ENCODE peak calls at places on chromosome 10, in seven cellular contexts. E is lower lobe of right lung, A is WTC11, L is GM12865, S is fibroblast of lung, X is MCF 10A, Y is GM13976. B is an unnamed sample.

GRCh38 chr10:68870545-68871104 is 30.5 kb upstream of the DDX50 start:
- DNase-seq in E (no peak), X (no peak), S (no peak), L (peak; percentile 4), Y (no peak), A (no peak), B (no peak)

GRCh38 chr10:23196201-23196600 is 4.1 kb downstream of the PTF1A start:
- DNase-seq in X (no peak), S (no peak), L (no peak), A (no peak), E (no peak), Y (no peak), B (no peak)

GRCh38 chr10:90621577-90621976 is 236.3 kb downstream of the HTR7 start:
- DNase-seq in A (peak; percentile 59), S (peak; percentile 23), L (no peak), X (peak; percentile 54), Y (no peak), E (no peak), B (peak; percentile 48)

GRCh38 chr10:78039743-78040142 is 6.1 kb downstream of the RPS24 start:
- DNase-seq in A (no peak), S (no peak), X (no peak), Y (no peak), L (no peak), E (no peak), B (no peak)

GRCh38 chr10:4249841-4250496 is 465.0 kb upstream of the KLF6 start:
- DNase-seq in X (peak; percentile 94), Y (no peak), L (no peak), S (no peak), A (no peak), E (no peak), B (no peak)

GRCh38 chr10:77867124-77867715 is 59.3 kb downstream of the DLG5 start:
- DNase-seq in Y (no peak), E (no peak), S (peak; percentile 34), L (no peak), X (no peak), A (no peak), B (no peak)

GRCh38 chr10:46216836-46217748 is 69.7 kb upstream of the ANTXRL start:
- DNase-seq in Y (peak; percentile 61), A (no peak), L (peak; percentile 24), S (no peak), X (peak; percentile 21), E (no peak), B (no peak)

GRCh38 chr10:106955133-106955532 is 209.4 kb downstream of the SORCS1 start:
- DNase-seq in S (no peak), E (no peak), Y (no peak), L (no peak), X (no peak), A (no peak), B (no peak)

GRCh38 chr10:73886085-73886529 is 11.8 kb upstream of the CAMK2G start:
- DNase-seq in E (peak; percentile 66), X (peak; percentile 83), S (peak; percentile 73), A (peak; percentile 78), Y (peak; percentile 83), L (peak; percentile 78), B (peak; percentile 80)

GRCh38 chr10:73886625-73887024 is 12.3 kb upstream of the CAMK2G start:
- DNase-seq in Y (no peak), X (no peak), E (no peak), L (no peak), A (no peak), S (peak; percentile 17), B (no peak)

GRCh38 chr10:73889014-73889413 is 14.7 kb upstream of the CAMK2G start:
- DNase-seq in Y (no peak), X (peak; percentile 90), A (no peak), E (peak; percentile 83), L (peak; percentile 75), S (peak; percentile 93), B (no peak)

GRCh38 chr10:73888514-73888913 is 14.2 kb upstream of the CAMK2G start:
- DNase-seq in A (no peak), Y (no peak), S (peak; percentile 28), X (peak; percentile 56), E (no peak), L (no peak), B (no peak)

DNA sequence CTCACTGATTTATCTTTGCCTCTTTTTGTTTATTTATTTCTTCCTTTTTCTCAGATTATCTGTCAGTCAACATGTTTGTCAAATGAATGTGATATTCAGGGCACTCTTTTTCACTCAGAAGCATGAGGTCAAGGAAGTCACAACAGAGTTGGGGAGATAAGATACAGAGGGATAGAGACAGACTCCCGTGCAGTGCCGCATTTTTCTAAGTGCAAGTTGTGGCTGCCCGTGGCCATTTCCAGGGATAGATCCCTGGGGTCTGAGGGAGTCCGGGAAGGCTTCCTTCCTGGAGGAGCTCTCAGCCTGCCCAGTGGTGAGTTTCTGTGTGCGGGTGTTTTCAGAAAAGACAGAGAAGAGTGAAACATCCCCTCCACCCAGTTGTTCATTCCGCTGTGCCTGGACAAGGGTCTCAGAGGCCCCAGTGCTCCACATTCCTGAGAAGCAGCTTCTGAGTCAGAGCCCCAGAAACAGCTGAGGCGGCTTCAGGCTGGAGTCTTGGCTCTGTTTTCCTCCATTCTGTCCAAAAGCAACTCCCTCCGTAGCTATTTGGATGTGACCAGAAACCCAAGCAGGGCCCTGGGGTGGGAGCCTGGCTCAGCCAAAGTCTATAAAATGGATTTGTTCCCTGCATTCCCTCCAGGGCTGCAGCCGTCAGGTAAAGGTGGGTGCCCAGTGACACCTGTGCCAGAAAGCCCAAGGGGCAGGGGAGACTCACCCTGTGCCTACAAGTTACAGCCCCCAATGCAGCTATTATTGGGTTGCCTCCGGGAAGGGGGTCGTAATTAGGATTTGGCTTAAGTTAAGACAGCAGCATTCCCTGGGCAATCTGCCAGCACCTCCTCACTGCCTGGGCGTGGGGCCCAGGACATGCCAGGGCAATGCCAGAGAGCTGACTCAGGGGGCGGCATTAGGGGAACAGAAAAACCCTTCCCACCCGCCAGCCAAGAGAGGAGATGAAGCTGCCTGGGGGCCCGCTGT is 13.0 kb upstream of the CAMK2G start:
- DNase-seq in E (peak; percentile 71), S (peak; percentile 93), Y (no peak), L (no peak), A (no peak), X (peak; percentile 97), B (peak; percentile 30)
- TF ChIP-seq CTCF in E (no peak), S (no peak), Y (no peak), L (no peak), A (no peak), X (no peak), B (no peak)

GRCh38 chr10:71302451-71302850 is 16.6 kb upstream of the SLC29A3 start:
- DNase-seq in L (no peak), X (no peak), Y (no peak), S (no peak), A (no peak), E (peak; percentile 47), B (no peak)

GRCh38 chr10:71301371-71301916 is 17.6 kb upstream of the SLC29A3 start:
- DNase-seq in A (no peak), Y (no peak), S (no peak), L (no peak), X (no peak), E (peak; percentile 29), B (no peak)

GRCh38 chr10:71300555-71301370 is 18.3 kb upstream of the SLC29A3 start:
- DNase-seq in E (peak; percentile 44), S (no peak), Y (no peak), X (peak; percentile 36), A (no peak), L (no peak), B (no peak)

GRCh38 chr10:71302874-71303568 is 16.0 kb upstream of the SLC29A3 start:
- DNase-seq in X (peak; percentile 67), Y (peak; percentile 68), S (peak; percentile 55), L (peak; percentile 64), E (peak; percentile 11), A (no peak), B (no peak)

DNA sequence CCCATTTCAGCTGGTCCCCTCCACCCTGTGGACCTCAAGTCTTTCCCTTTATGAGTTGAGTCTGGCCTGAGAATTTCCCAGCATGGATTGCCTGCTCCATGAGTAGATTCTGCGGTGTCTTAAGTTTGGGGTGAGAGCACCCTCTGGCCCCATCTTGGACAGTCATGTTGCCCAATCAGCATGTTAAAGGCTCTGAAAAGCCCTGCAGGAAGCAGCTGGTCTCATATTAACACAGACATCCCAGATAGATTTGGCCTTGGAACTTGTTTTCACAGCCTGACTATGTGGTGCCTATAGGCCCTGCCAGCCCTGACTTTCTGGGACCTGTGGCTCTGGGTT is 15.5 kb upstream of the SLC29A3 start:
- DNase-seq in A (no peak), L (no peak), Y (no peak), X (no peak), E (no peak), S (no peak), B (no peak)
- TF ChIP-seq CTCF in A (no peak), L (no peak), Y (peak; percentile 0), X (no peak), E (no peak), S (no peak), B (no peak)

GRCh38 chr10:2761311-2761710 is 306.0 kb upstream of the PFKP start:
- DNase-seq in L (no peak), A (no peak), E (no peak), Y (no peak), S (no peak), X (no peak), B (no peak)

GRCh38 chr10:2760736-2761135 is 306.6 kb upstream of the PFKP start:
- DNase-seq in A (no peak), E (no peak), L (peak; percentile 7), S (no peak), X (peak; percentile 4), Y (no peak), B (no peak)

GRCh38 chr10:2759203-2759602 is 308.1 kb upstream of the PFKP start:
- DNase-seq in E (no peak), X (no peak), S (no peak), L (peak; percentile 3), Y (no peak), A (no peak), B (no peak)

DNA sequence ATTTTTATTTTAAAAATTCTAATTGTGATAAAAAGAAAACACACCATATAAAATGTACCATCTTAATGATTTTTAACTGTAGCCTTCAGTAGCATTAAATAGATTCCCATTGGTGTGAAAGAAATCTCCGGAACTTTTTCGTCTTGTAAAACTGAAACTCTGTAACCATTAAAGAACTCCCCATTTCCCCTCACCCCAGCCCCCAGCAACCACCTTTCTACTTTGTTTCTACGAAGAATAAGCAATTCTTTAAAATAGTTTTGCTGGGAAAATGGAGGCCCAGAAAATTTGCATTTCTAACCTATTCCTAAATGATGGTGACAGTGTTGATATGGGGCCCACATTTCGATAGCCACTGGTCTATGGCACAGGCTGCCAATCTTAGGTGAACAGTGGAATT is 305.4 kb upstream of the PFKP start:
- DNase-seq in L (no peak), A (no peak), Y (no peak), E (no peak), X (no peak), S (no peak), B (no peak)
- TF ChIP-seq CTCF in L (no peak), A (no peak), Y (no peak), E (no peak), X (no peak), S (no peak), B (no peak)

DNA sequence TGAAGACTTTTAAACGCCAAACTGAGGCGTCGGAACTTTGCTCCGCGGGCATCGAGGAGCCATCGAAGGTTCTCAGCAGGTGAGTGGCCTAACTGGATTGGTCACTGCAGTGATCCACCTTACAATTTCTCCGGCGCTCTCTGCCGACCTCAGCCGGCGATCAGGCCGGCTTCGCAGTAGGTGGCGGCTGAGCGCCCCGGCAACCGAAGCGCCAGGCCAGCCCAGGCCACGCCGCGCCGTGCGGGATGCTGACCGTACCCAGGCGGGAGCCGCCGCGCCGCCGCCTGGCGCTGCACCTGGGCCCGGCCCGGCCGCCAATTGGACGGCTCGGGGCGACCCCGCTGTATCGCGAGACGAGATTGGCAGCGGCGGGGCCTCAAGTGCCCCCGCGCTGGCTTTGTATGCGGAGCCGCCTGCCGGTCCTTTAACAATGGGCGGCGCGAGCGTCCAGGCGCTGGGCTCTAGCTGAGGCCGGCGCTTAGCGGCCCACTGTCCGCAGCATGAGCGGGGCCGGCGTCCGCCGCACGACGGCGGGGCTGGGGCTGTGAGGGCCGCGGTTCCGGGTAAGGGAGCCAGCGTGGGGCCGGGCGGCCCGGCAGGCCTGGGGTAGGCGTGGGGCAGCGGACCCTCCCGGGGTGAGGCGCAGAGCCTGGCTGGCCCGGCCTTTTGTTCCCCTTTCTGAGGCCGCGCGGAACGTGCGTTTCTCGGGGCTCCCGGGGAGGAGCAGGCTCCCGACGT is at the start of gene CCNJ:
- DNase-seq in S (peak; percentile 90), X (peak; percentile 90), Y (peak; percentile 98), E (peak; percentile 93), L (peak; percentile 92), A (peak; percentile 88), B (peak; percentile 92)
- TF ChIP-seq CTCF in S (peak; percentile 10), X (peak; percentile 6), Y (no peak), E (peak; percentile 20), L (no peak), A (no peak), B (no peak)

B was measured in endothelial cell.